ENCODE peak calls at places on chromosomes 3 and 15, in ten cellular contexts. One of them, this sample, is unnamed.
A peak's percentile ranks its signal among the peaks of the same experiment; 100 is the strongest.

GRCh38 chr3:41200669-41201021 is 1.3 kb downstream of the CTNNB1 start:
- DNase-seq in BJ: peak; percentile 9
- DNase-seq in ascending aorta: no peak
- DNase-seq in stimulated activated CD8-positive, alpha-beta memory T cell treated with anti-CD3 and anti-CD28 coated beads, Interleukin-7, amount 100 ng/mL, for 1 hour: no peak
- DNase-seq in SK-MEL-5: peak; percentile 87
- DNase-seq in SW480: peak; percentile 51
- DNase-seq in pancreas: no peak
- DNase-seq in HTR-8/SVneo: no peak
- DNase-seq in amniotic stem cell: no peak
- DNase-seq in lower lobe of right lung: no peak
- DNase-seq in this sample: no peak

GRCh38 chr15:91047545-91048199 is 25.3 kb upstream of the VPS33B start:
- DNase-seq in BJ: no peak
- DNase-seq in ascending aorta: no peak
- DNase-seq in stimulated activated CD8-positive, alpha-beta memory T cell treated with anti-CD3 and anti-CD28 coated beads, Interleukin-7, amount 100 ng/mL, for 1 hour: no peak
- DNase-seq in SK-MEL-5: no peak
- DNase-seq in SW480: no peak
- DNase-seq in pancreas: no peak
- DNase-seq in HTR-8/SVneo: no peak
- DNase-seq in amniotic stem cell: no peak
- DNase-seq in lower lobe of right lung: no peak
- DNase-seq in this sample: no peak

GRCh38 chr3:127784865-127785710 is 37.2 kb downstream of the MGLL start:
- DNase-seq in BJ: no peak
- DNase-seq in ascending aorta: no peak
- DNase-seq in stimulated activated CD8-positive, alpha-beta memory T cell treated with anti-CD3 and anti-CD28 coated beads, Interleukin-7, amount 100 ng/mL, for 1 hour: no peak
- DNase-seq in SK-MEL-5: no peak
- DNase-seq in SW480: no peak
- DNase-seq in pancreas: no peak
- DNase-seq in HTR-8/SVneo: no peak
- DNase-seq in amniotic stem cell: no peak
- DNase-seq in lower lobe of right lung: peak; percentile 73
- DNase-seq in this sample: no peak

GRCh38 chr3:145678401-145678800 is 482.6 kb downstream of the PLOD2 start:
- DNase-seq in BJ: no peak
- DNase-seq in ascending aorta: no peak
- DNase-seq in stimulated activated CD8-positive, alpha-beta memory T cell treated with anti-CD3 and anti-CD28 coated beads, Interleukin-7, amount 100 ng/mL, for 1 hour: no peak
- DNase-seq in SK-MEL-5: peak; percentile 49
- DNase-seq in SW480: no peak
- DNase-seq in pancreas: no peak
- DNase-seq in HTR-8/SVneo: no peak
- DNase-seq in amniotic stem cell: no peak
- DNase-seq in lower lobe of right lung: no peak
- DNase-seq in this sample: no peak

GRCh38 chr3:188749010-188749617 is 422.7 kb upstream of the TPRG1 start:
- DNase-seq in BJ: no peak
- DNase-seq in ascending aorta: no peak
- DNase-seq in stimulated activated CD8-positive, alpha-beta memory T cell treated with anti-CD3 and anti-CD28 coated beads, Interleukin-7, amount 100 ng/mL, for 1 hour: peak; percentile 6
- DNase-seq in SK-MEL-5: peak; percentile 78
- DNase-seq in SW480: no peak
- DNase-seq in pancreas: peak; percentile 27
- DNase-seq in HTR-8/SVneo: peak; percentile 10
- DNase-seq in amniotic stem cell: no peak
- DNase-seq in lower lobe of right lung: no peak
- DNase-seq in this sample: peak; percentile 2

GRCh38 chr15:57340673-57341259 is 35.5 kb upstream of the CGNL1 start:
- DNase-seq in BJ: no peak
- DNase-seq in ascending aorta: no peak
- DNase-seq in stimulated activated CD8-positive, alpha-beta memory T cell treated with anti-CD3 and anti-CD28 coated beads, Interleukin-7, amount 100 ng/mL, for 1 hour: no peak
- DNase-seq in SK-MEL-5: peak; percentile 62
- DNase-seq in SW480: peak; percentile 52
- DNase-seq in pancreas: peak; percentile 58
- DNase-seq in HTR-8/SVneo: peak; percentile 63
- DNase-seq in amniotic stem cell: peak; percentile 25
- DNase-seq in lower lobe of right lung: no peak
- DNase-seq in this sample: peak; percentile 16

GRCh38 chr15:67189326-67190051 is 65.0 kb downstream of the AAGAB start:
- DNase-seq in BJ: no peak
- DNase-seq in ascending aorta: peak; percentile 77
- DNase-seq in stimulated activated CD8-positive, alpha-beta memory T cell treated with anti-CD3 and anti-CD28 coated beads, Interleukin-7, amount 100 ng/mL, for 1 hour: no peak
- DNase-seq in SK-MEL-5: no peak
- DNase-seq in SW480: no peak
- DNase-seq in pancreas: no peak
- DNase-seq in HTR-8/SVneo: no peak
- DNase-seq in amniotic stem cell: no peak
- DNase-seq in lower lobe of right lung: no peak
- DNase-seq in this sample: no peak

GRCh38 chr15:36755341-36755740 is 175.9 kb downstream of the CDIN1 start:
- DNase-seq in BJ: no peak
- DNase-seq in ascending aorta: no peak
- DNase-seq in stimulated activated CD8-positive, alpha-beta memory T cell treated with anti-CD3 and anti-CD28 coated beads, Interleukin-7, amount 100 ng/mL, for 1 hour: no peak
- DNase-seq in SK-MEL-5: no peak
- DNase-seq in SW480: no peak
- DNase-seq in pancreas: no peak
- DNase-seq in HTR-8/SVneo: no peak
- DNase-seq in amniotic stem cell: no peak
- DNase-seq in lower lobe of right lung: no peak
- DNase-seq in this sample: no peak

GRCh38 chr3:114362815-114363214 is 69.0 kb downstream of the TIGIT start:
- DNase-seq in BJ: no peak
- DNase-seq in ascending aorta: no peak
- DNase-seq in stimulated activated CD8-positive, alpha-beta memory T cell treated with anti-CD3 and anti-CD28 coated beads, Interleukin-7, amount 100 ng/mL, for 1 hour: no peak
- DNase-seq in SK-MEL-5: peak; percentile 61
- DNase-seq in SW480: peak; percentile 44
- DNase-seq in pancreas: no peak
- DNase-seq in HTR-8/SVneo: peak; percentile 5
- DNase-seq in amniotic stem cell: peak; percentile 22
- DNase-seq in lower lobe of right lung: no peak
- DNase-seq in this sample: no peak

GRCh38 chr3:161630791-161631190 is 134.2 kb downstream of the OTOL1 start:
- DNase-seq in BJ: no peak
- DNase-seq in ascending aorta: no peak
- DNase-seq in stimulated activated CD8-positive, alpha-beta memory T cell treated with anti-CD3 and anti-CD28 coated beads, Interleukin-7, amount 100 ng/mL, for 1 hour: no peak
- DNase-seq in SK-MEL-5: no peak
- DNase-seq in SW480: no peak
- DNase-seq in pancreas: no peak
- DNase-seq in HTR-8/SVneo: no peak
- DNase-seq in amniotic stem cell: no peak
- DNase-seq in lower lobe of right lung: no peak
- DNase-seq in this sample: no peak

GRCh38 chr3:13420817-13421755 is 964 bp upstream of the NUP210 start:
- DNase-seq in BJ: no peak
- DNase-seq in ascending aorta: peak; percentile 54
- DNase-seq in stimulated activated CD8-positive, alpha-beta memory T cell treated with anti-CD3 and anti-CD28 coated beads, Interleukin-7, amount 100 ng/mL, for 1 hour: peak; percentile 35
- DNase-seq in SK-MEL-5: no peak
- DNase-seq in SW480: peak; percentile 77
- DNase-seq in pancreas: no peak
- DNase-seq in HTR-8/SVneo: no peak
- DNase-seq in amniotic stem cell: no peak
- DNase-seq in lower lobe of right lung: peak; percentile 74
- DNase-seq in this sample: no peak

GRCh38 chr3:127655641-127656040 is 17.1 kb upstream of the ABTB1 start:
- DNase-seq in BJ: peak; percentile 46
- DNase-seq in ascending aorta: no peak
- DNase-seq in stimulated activated CD8-positive, alpha-beta memory T cell treated with anti-CD3 and anti-CD28 coated beads, Interleukin-7, amount 100 ng/mL, for 1 hour: no peak
- DNase-seq in SK-MEL-5: no peak
- DNase-seq in SW480: no peak
- DNase-seq in pancreas: no peak
- DNase-seq in HTR-8/SVneo: no peak
- DNase-seq in amniotic stem cell: no peak
- DNase-seq in lower lobe of right lung: no peak
- DNase-seq in this sample: peak; percentile 44

GRCh38 chr15:72781621-72782020 is 1.9 kb downstream of the ADPGK start:
- DNase-seq in BJ: no peak
- DNase-seq in ascending aorta: no peak
- DNase-seq in stimulated activated CD8-positive, alpha-beta memory T cell treated with anti-CD3 and anti-CD28 coated beads, Interleukin-7, amount 100 ng/mL, for 1 hour: no peak
- DNase-seq in SK-MEL-5: no peak
- DNase-seq in SW480: no peak
- DNase-seq in pancreas: no peak
- DNase-seq in HTR-8/SVneo: no peak
- DNase-seq in amniotic stem cell: no peak
- DNase-seq in lower lobe of right lung: no peak
- DNase-seq in this sample: no peak

GRCh38 chr15:28915935-28916334 is 30.2 kb downstream of the APBA2 start:
- DNase-seq in BJ: no peak
- DNase-seq in ascending aorta: no peak
- DNase-seq in stimulated activated CD8-positive, alpha-beta memory T cell treated with anti-CD3 and anti-CD28 coated beads, Interleukin-7, amount 100 ng/mL, for 1 hour: no peak
- DNase-seq in SK-MEL-5: no peak
- DNase-seq in SW480: no peak
- DNase-seq in pancreas: no peak
- DNase-seq in HTR-8/SVneo: no peak
- DNase-seq in amniotic stem cell: no peak
- DNase-seq in lower lobe of right lung: peak; percentile 28
- DNase-seq in this sample: no peak

GRCh38 chr3:120093119-120093922 is 926 bp downstream of the GSK3B start:
- DNase-seq in BJ: peak; percentile 12
- DNase-seq in ascending aorta: no peak
- DNase-seq in stimulated activated CD8-positive, alpha-beta memory T cell treated with anti-CD3 and anti-CD28 coated beads, Interleukin-7, amount 100 ng/mL, for 1 hour: no peak
- DNase-seq in SK-MEL-5: peak; percentile 78
- DNase-seq in SW480: peak; percentile 30
- DNase-seq in pancreas: no peak
- DNase-seq in HTR-8/SVneo: no peak
- DNase-seq in amniotic stem cell: no peak
- DNase-seq in lower lobe of right lung: no peak
- DNase-seq in this sample: no peak

GRCh38 chr3:13480340-13481318 is 523 bp downstream of the HDAC11 start:
- DNase-seq in BJ: no peak
- DNase-seq in ascending aorta: no peak
- DNase-seq in stimulated activated CD8-positive, alpha-beta memory T cell treated with anti-CD3 and anti-CD28 coated beads, Interleukin-7, amount 100 ng/mL, for 1 hour: no peak
- DNase-seq in SK-MEL-5: no peak
- DNase-seq in SW480: no peak
- DNase-seq in pancreas: peak; percentile 88
- DNase-seq in HTR-8/SVneo: peak; percentile 41
- DNase-seq in amniotic stem cell: no peak
- DNase-seq in lower lobe of right lung: peak; percentile 47
- DNase-seq in this sample: peak; percentile 36

GRCh38 chr3:40254491-40254890 is 55.0 kb upstream of the EIF1B start:
- DNase-seq in BJ: no peak
- DNase-seq in ascending aorta: no peak
- DNase-seq in stimulated activated CD8-positive, alpha-beta memory T cell treated with anti-CD3 and anti-CD28 coated beads, Interleukin-7, amount 100 ng/mL, for 1 hour: no peak
- DNase-seq in SK-MEL-5: no peak
- DNase-seq in SW480: no peak
- DNase-seq in pancreas: no peak
- DNase-seq in HTR-8/SVneo: no peak
- DNase-seq in amniotic stem cell: no peak
- DNase-seq in lower lobe of right lung: no peak
- DNase-seq in this sample: no peak

GRCh38 chr15:58588096-58588495 is 156.3 kb downstream of the LIPC start:
- DNase-seq in BJ: no peak
- DNase-seq in ascending aorta: no peak
- DNase-seq in stimulated activated CD8-positive, alpha-beta memory T cell treated with anti-CD3 and anti-CD28 coated beads, Interleukin-7, amount 100 ng/mL, for 1 hour: no peak
- DNase-seq in SK-MEL-5: no peak
- DNase-seq in SW480: no peak
- DNase-seq in pancreas: no peak
- DNase-seq in HTR-8/SVneo: no peak
- DNase-seq in amniotic stem cell: no peak
- DNase-seq in lower lobe of right lung: no peak
- DNase-seq in this sample: no peak

GRCh38 chr3:4908066-4908768 is 71.0 kb upstream of the BHLHE40 start:
- DNase-seq in BJ: no peak
- DNase-seq in ascending aorta: no peak
- DNase-seq in stimulated activated CD8-positive, alpha-beta memory T cell treated with anti-CD3 and anti-CD28 coated beads, Interleukin-7, amount 100 ng/mL, for 1 hour: no peak
- DNase-seq in SK-MEL-5: no peak
- DNase-seq in SW480: no peak
- DNase-seq in pancreas: no peak
- DNase-seq in HTR-8/SVneo: no peak
- DNase-seq in amniotic stem cell: no peak
- DNase-seq in lower lobe of right lung: no peak
- DNase-seq in this sample: no peak

GRCh38 chr15:26771917-26772587 is 814 bp downstream of the GABRB3 start:
- DNase-seq in BJ: no peak
- DNase-seq in ascending aorta: no peak
- DNase-seq in stimulated activated CD8-positive, alpha-beta memory T cell treated with anti-CD3 and anti-CD28 coated beads, Interleukin-7, amount 100 ng/mL, for 1 hour: no peak
- DNase-seq in SK-MEL-5: peak; percentile 17
- DNase-seq in SW480: no peak
- DNase-seq in pancreas: peak; percentile 26
- DNase-seq in HTR-8/SVneo: no peak
- DNase-seq in amniotic stem cell: no peak
- DNase-seq in lower lobe of right lung: no peak
- DNase-seq in this sample: no peak

GRCh38 chr3:50428007-50428633 is 68.8 kb upstream of the TMEM115 start:
- DNase-seq in BJ: no peak
- DNase-seq in ascending aorta: no peak
- DNase-seq in stimulated activated CD8-positive, alpha-beta memory T cell treated with anti-CD3 and anti-CD28 coated beads, Interleukin-7, amount 100 ng/mL, for 1 hour: no peak
- DNase-seq in SK-MEL-5: peak; percentile 56
- DNase-seq in SW480: no peak
- DNase-seq in pancreas: no peak
- DNase-seq in HTR-8/SVneo: no peak
- DNase-seq in amniotic stem cell: no peak
- DNase-seq in lower lobe of right lung: no peak
- DNase-seq in this sample: no peak

GRCh38 chr3:149641011-149641728 is 16.7 kb downstream of the WWTR1 start:
- DNase-seq in BJ: no peak
- DNase-seq in ascending aorta: no peak
- DNase-seq in stimulated activated CD8-positive, alpha-beta memory T cell treated with anti-CD3 and anti-CD28 coated beads, Interleukin-7, amount 100 ng/mL, for 1 hour: no peak
- DNase-seq in SK-MEL-5: peak; percentile 78
- DNase-seq in SW480: no peak
- DNase-seq in pancreas: no peak
- DNase-seq in HTR-8/SVneo: no peak
- DNase-seq in amniotic stem cell: no peak
- DNase-seq in lower lobe of right lung: no peak
- DNase-seq in this sample: no peak

GRCh38 chr3:74613566-74613965 is 893 bp downstream of the CNTN3 start:
- DNase-seq in BJ: no peak
- DNase-seq in ascending aorta: no peak
- DNase-seq in stimulated activated CD8-positive, alpha-beta memory T cell treated with anti-CD3 and anti-CD28 coated beads, Interleukin-7, amount 100 ng/mL, for 1 hour: no peak
- DNase-seq in SK-MEL-5: no peak
- DNase-seq in SW480: no peak
- DNase-seq in pancreas: peak; percentile 31
- DNase-seq in HTR-8/SVneo: no peak
- DNase-seq in amniotic stem cell: no peak
- DNase-seq in lower lobe of right lung: no peak
- DNase-seq in this sample: no peak

GRCh38 chr3:128439226-128439625 is 27.5 kb downstream of the DNAJB8 start:
- DNase-seq in BJ: peak; percentile 4
- DNase-seq in ascending aorta: no peak
- DNase-seq in stimulated activated CD8-positive, alpha-beta memory T cell treated with anti-CD3 and anti-CD28 coated beads, Interleukin-7, amount 100 ng/mL, for 1 hour: no peak
- DNase-seq in SK-MEL-5: no peak
- DNase-seq in SW480: no peak
- DNase-seq in pancreas: no peak
- DNase-seq in HTR-8/SVneo: peak; percentile 51
- DNase-seq in amniotic stem cell: no peak
- DNase-seq in lower lobe of right lung: no peak
- DNase-seq in this sample: no peak

GRCh38 chr3:39267631-39268553 is 11.9 kb downstream of the CX3CR1 start:
- DNase-seq in BJ: no peak
- DNase-seq in ascending aorta: no peak
- DNase-seq in stimulated activated CD8-positive, alpha-beta memory T cell treated with anti-CD3 and anti-CD28 coated beads, Interleukin-7, amount 100 ng/mL, for 1 hour: peak; percentile 60
- DNase-seq in SK-MEL-5: no peak
- DNase-seq in SW480: no peak
- DNase-seq in pancreas: no peak
- DNase-seq in HTR-8/SVneo: no peak
- DNase-seq in amniotic stem cell: no peak
- DNase-seq in lower lobe of right lung: no peak
- DNase-seq in this sample: no peak

GRCh38 chr3:195559723-195560409 is 16.7 kb upstream of the PPP1R2 start:
- DNase-seq in BJ: no peak
- DNase-seq in ascending aorta: no peak
- DNase-seq in stimulated activated CD8-positive, alpha-beta memory T cell treated with anti-CD3 and anti-CD28 coated beads, Interleukin-7, amount 100 ng/mL, for 1 hour: no peak
- DNase-seq in SK-MEL-5: no peak
- DNase-seq in SW480: peak; percentile 90
- DNase-seq in pancreas: peak; percentile 39
- DNase-seq in HTR-8/SVneo: no peak
- DNase-seq in amniotic stem cell: no peak
- DNase-seq in lower lobe of right lung: no peak
- DNase-seq in this sample: no peak

GRCh38 chr15:35958021-35958420 is 412.1 kb upstream of the DPH6 start:
- DNase-seq in BJ: no peak
- DNase-seq in ascending aorta: no peak
- DNase-seq in stimulated activated CD8-positive, alpha-beta memory T cell treated with anti-CD3 and anti-CD28 coated beads, Interleukin-7, amount 100 ng/mL, for 1 hour: no peak
- DNase-seq in SK-MEL-5: no peak
- DNase-seq in SW480: no peak
- DNase-seq in pancreas: peak; percentile 12
- DNase-seq in HTR-8/SVneo: no peak
- DNase-seq in amniotic stem cell: no peak
- DNase-seq in lower lobe of right lung: no peak
- DNase-seq in this sample: no peak

GRCh38 chr3:42216820-42217416 is 49.1 kb downstream of the CCK start:
- DNase-seq in BJ: no peak
- DNase-seq in ascending aorta: no peak
- DNase-seq in stimulated activated CD8-positive, alpha-beta memory T cell treated with anti-CD3 and anti-CD28 coated beads, Interleukin-7, amount 100 ng/mL, for 1 hour: no peak
- DNase-seq in SK-MEL-5: no peak
- DNase-seq in SW480: no peak
- DNase-seq in pancreas: no peak
- DNase-seq in HTR-8/SVneo: no peak
- DNase-seq in amniotic stem cell: no peak
- DNase-seq in lower lobe of right lung: no peak
- DNase-seq in this sample: peak; percentile 40

This sample was measured in H54.